ENCODE peak calls at places on chromosomes 3 and 15, in five cellular contexts. D, L, A, V and K are unnamed samples.
A peak's percentile ranks its signal among the peaks of the same experiment; 100 is the strongest.

GRCh38 chr3:34676431-34676830 is 878.0 kb downstream of the PDCD6IP start:
- DNase-seq in D (no peak), L (no peak), A (no peak), V (no peak), K (no peak)

GRCh38 chr3:190644035-190644434 is 130.2 kb downstream of the IL1RAP start:
- DNase-seq in D (no peak), L (no peak), A (no peak), V (no peak), K (no peak)

GRCh38 chr3:84820126-84820525 is 138.7 kb upstream of the CADM2 start:
- DNase-seq in D (no peak), L (no peak), A (no peak), V (no peak), K (no peak)

GRCh38 chr15:91061997-91062396 is 38.1 kb upstream of the SV2B start:
- DNase-seq in D (no peak), L (no peak), A (no peak), V (no peak), K (no peak)

GRCh38 chr15:58240191-58240932 is 102.2 kb downstream of the AQP9 start:
- DNase-seq in D (no peak), L (no peak), A (no peak), V (no peak), K (no peak)

GRCh38 chr3:22582291-22582690 is 620.8 kb upstream of the UBE2E2 start:
- DNase-seq in D (no peak), L (no peak), A (no peak), V (no peak), K (no peak)

GRCh38 chr3:147680820-147681488 is 271.8 kb downstream of the ZIC1 start:
- DNase-seq in D (no peak), L (no peak), A (no peak), V (no peak), K (no peak)

GRCh38 chr3:184355261-184356012 is 6.0 kb downstream of the CLCN2 start:
- DNase-seq in D (no peak), L (no peak), A (no peak), V (no peak), K (no peak)

GRCh38 chr3:173732237-173732636 is 334.7 kb downstream of the NLGN1 start:
- DNase-seq in D (no peak), L (peak; percentile 33), A (no peak), V (no peak), K (no peak)

GRCh38 chr15:58546635-58547627 is 115.1 kb downstream of the LIPC start:
- DNase-seq in D (peak; percentile 95), L (peak; percentile 77), A (no peak), V (peak; percentile 83), K (no peak)

GRCh38 chr3:118810499-118811035 is 224.1 kb downstream of the IGSF11 start:
- DNase-seq in D (no peak), L (no peak), A (peak; percentile 61), V (no peak), K (no peak)

GRCh38 chr3:149153402-149153801 is 24.0 kb downstream of the HPS3 start:
- DNase-seq in D (no peak), L (no peak), A (no peak), V (no peak), K (no peak)

GRCh38 chr3:170730071-170730812 is 139.8 kb downstream of the RPL22L1 start:
- DNase-seq in D (no peak), L (peak; percentile 54), A (no peak), V (no peak), K (no peak)

GRCh38 chr3:96192951-96193350 is 621.4 kb upstream of the EPHA6 start:
- DNase-seq in D (no peak), L (peak; percentile 1), A (no peak), V (peak; percentile 8), K (no peak)

GRCh38 chr3:14884665-14885064 is 62.7 kb upstream of the NR2C2 start:
- DNase-seq in D (no peak), L (no peak), A (no peak), V (no peak), K (no peak)

GRCh38 chr15:44775923-44776322 is 39.6 kb downstream of the TRIM69 start:
- DNase-seq in D (no peak), L (no peak), A (no peak), V (no peak), K (no peak)

GRCh38 chr15:40051616-40052415 is 12.8 kb upstream of the SRP14 start:
- DNase-seq in D (no peak), L (no peak), A (no peak), V (no peak), K (no peak)

GRCh38 chr3:12383218-12383617 is 94.3 kb downstream of the PPARG start:
- DNase-seq in D (no peak), L (no peak), A (no peak), V (no peak), K (no peak)

GRCh38 chr15:71899665-71900064 is 89.3 kb downstream of the NR2E3 start:
- DNase-seq in D (no peak), L (no peak), A (no peak), V (no peak), K (no peak)

DNA sequence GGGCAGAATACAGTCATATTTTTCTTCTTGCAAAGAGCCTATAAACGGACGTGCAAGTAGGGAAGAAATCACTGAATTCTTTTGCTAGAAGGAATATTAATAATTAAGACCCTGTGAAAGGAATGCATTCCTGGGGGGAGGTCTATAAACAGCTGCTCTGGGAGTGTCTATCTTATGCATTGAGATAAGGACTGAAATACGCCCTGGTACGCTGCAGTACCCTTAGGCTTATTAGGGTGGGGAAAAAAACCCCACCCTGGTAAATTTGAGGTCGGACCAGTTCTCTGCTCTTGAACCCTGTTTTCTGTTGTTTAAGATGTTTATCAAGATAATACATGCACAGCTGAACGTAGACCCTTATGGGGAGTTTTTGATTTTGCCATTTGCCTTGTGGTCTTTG is 100.0 kb upstream of the KBTBD8 start:
- DNase-seq in D (no peak), L (no peak), A (no peak), V (no peak), K (no peak)
- TF ChIP-seq MYC in D (no peak), L (no peak), A (no peak), V (no peak), K (no peak)

GRCh38 chr3:13419356-13420050 is 619 bp downstream of the NUP210 start:
- DNase-seq in D (peak; percentile 48), L (no peak), A (no peak), V (no peak), K (peak; percentile 62)

GRCh38 chr3:13424111-13424844 is 4.2 kb upstream of the NUP210 start:
- DNase-seq in D (no peak), L (no peak), A (no peak), V (no peak), K (no peak)

GRCh38 chr3:13420051-13420816 is at the start of gene NUP210:
- DNase-seq in D (peak; percentile 57), L (no peak), A (no peak), V (peak; percentile 50), K (peak; percentile 79)

GRCh38 chr3:13424865-13425605 is 4.9 kb upstream of the NUP210 start:
- DNase-seq in D (no peak), L (no peak), A (no peak), V (no peak), K (no peak)

GRCh38 chr3:13420817-13421755 is 964 bp upstream of the NUP210 start:
- DNase-seq in D (no peak), L (no peak), A (peak; percentile 57), V (no peak), K (peak; percentile 50)
- TF ChIP-seq CTCF in D (no peak), L (no peak), A (no peak), V (no peak), K (no peak)

GRCh38 chr3:71723452-71724170 is 1.6 kb downstream of the EIF4E3 start:
- DNase-seq in D (no peak), L (no peak), A (no peak), V (no peak), K (no peak)

GRCh38 chr3:71724171-71724453 is 1.1 kb downstream of the EIF4E3 start:
- DNase-seq in D (no peak), L (no peak), A (no peak), V (no peak), K (no peak)

GRCh38 chr3:71726106-71726505 is 904 bp upstream of the EIF4E3 start:
- DNase-seq in D (no peak), L (no peak), A (no peak), V (no peak), K (no peak)

GRCh38 chr3:71725279-71725991 is at the start of gene EIF4E3:
- DNase-seq in D (no peak), L (no peak), A (no peak), V (no peak), K (peak; percentile 52)

DNA sequence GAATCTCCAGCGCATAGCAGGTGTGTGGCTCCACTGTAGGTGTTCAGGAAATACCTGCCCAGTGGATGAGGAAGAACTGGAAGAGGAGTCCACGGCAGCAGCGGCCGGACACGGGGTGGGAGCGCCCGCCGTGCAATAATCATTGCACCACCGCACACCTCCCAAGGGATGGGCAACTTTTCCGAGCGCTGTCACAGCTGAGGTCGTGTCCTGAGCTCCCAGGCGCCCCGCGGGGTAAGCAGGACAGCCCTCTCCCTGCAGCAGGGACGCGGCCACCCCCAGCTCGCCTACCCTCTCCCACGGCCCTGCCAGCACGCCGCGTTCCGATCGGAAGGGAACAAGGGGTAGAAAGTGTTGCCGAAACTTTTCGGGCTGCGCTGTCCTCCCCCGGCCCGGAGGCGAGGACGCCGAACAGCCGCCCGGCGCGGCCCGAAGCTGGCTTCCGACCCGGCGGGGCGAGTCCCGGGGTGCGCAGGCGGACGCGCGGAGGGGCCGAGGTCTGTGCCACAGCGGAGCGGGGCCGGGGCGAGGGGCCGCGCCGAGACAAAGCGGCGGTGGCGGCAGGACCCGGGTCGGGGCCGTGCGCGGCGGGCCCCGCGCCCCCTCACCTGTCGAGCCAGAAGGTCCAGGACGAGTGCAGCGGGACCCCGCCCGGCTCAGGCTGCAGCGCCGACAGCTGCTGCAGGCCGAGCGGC is 471 bp downstream of the EIF4E3 start:
- DNase-seq in D (peak; percentile 9), L (no peak), A (no peak), V (no peak), K (peak; percentile 61)
- TF ChIP-seq POLR2A in D (no peak), L (no peak), A (no peak), V (no peak), K (no peak)

DNA sequence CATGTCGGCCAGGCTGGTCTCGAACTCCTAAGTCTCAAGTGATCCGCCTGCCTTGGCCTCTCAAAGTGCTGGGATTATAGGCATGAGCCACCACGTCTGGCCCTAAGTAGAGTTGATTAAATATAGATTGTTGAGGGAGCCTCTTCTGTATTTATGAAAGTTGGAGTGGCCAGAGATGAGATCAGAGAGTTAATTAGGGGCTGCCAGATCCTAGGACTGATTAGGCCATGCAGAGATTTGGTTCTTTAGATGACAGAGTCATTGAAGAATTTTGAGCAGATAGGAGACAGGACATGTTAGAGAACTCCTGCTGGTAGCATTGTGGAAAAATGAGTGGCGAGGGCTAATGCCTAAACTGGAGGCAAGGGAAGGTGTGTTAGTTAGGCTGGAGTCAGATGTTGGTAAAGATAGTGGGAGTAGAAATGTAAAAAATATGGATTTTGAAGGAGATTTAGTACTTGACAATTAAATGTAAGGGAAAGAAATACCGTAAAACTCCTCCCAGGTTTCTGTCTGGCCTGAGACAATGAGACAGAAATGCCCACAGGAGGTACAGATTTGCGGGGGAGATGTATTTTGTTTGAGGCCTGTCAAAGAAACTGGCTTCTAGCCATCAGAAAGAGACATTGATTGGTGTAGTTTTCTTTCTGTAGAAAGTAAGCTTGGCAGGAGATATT is 23.4 kb downstream of the SACM1L start:
- DNase-seq in D (no peak), L (no peak), A (no peak), V (no peak), K (no peak)
- TF ChIP-seq MYC in D (no peak), L (no peak), A (no peak), V (no peak), K (no peak)

GRCh38 chr3:16322189-16322588 is 57.2 kb downstream of the OXNAD1 start:
- DNase-seq in D (no peak), L (no peak), A (no peak), V (no peak), K (no peak)
- TF ChIP-seq CTCF in D (no peak), L (no peak), A (no peak), V (no peak), K (no peak)